ENCODE peak calls at places on chromosomes 3 and 15, in five cellular contexts. W is SJSA1; F is GM23338; H is CD8-positive, alpha-beta T cell; C is mammary epithelial cell. E is an unnamed sample. For H3K4me1, the result is how much of the 10 kb centered on the place peaks cover.

GRCh38 chr3:133775309-133775708 is 29.1 kb downstream of the TF start:
- DNase-seq in W (no peak), H (no peak), C (no peak), F (no peak), E (no peak)

GRCh38 chr3:7309707-7310106 is 448.8 kb downstream of the GRM7 start:
- DNase-seq in C (peak), F (peak), H (no peak), W (no peak), E (peak)

GRCh38 chr3:179768080-179768479 is 115.2 kb downstream of the USP13 start:
- DNase-seq in F (peak), C (peak), W (peak), H (no peak), E (peak)

GRCh38 chr3:157542711-157543485 is 39.7 kb upstream of the VEPH1 start:
- DNase-seq in F (peak), W (no peak), C (peak), H (no peak), E (peak)

GRCh38 chr15:98751767-98752166 is 103.4 kb downstream of the IGF1R start:
- DNase-seq in H (no peak), C (no peak), F (no peak), W (peak), E (no peak)

GRCh38 chr3:156787926-156788663 is 38.1 kb upstream of the LEKR1 start:
- DNase-seq in C (peak), F (no peak), H (no peak), W (peak), E (no peak)

GRCh38 chr15:101617390-101617965 is 34.7 kb downstream of the TM2D3 start:
- DNase-seq in C (no peak), H (no peak), F (no peak), W (no peak), E (no peak)

GRCh38 chr3:24496529-24497482 is 2.2 kb upstream of the THRB start:
- DNase-seq in W (peak), F (peak), H (no peak), C (no peak), E (peak)

GRCh38 chr15:101168463-101168824 is 83.4 kb downstream of the CHSY1 start:
- DNase-seq in C (no peak), W (no peak), H (no peak), F (no peak), E (peak)

GRCh38 chr3:109336272-109336957 is 931 bp downstream of the DPPA4 start:
- DNase-seq in F (no peak), H (peak), W (no peak), C (no peak), E (no peak)

GRCh38 chr15:70597056-70597603 is 166.2 kb downstream of the UACA start:
- DNase-seq in H (no peak), C (peak), W (no peak), F (no peak), E (no peak)

GRCh38 chr3:39142067-39142466 is 11.3 kb downstream of the CSRNP1 start:
- DNase-seq in F (no peak), H (no peak), C (no peak), W (no peak), E (peak)
- H3K4me1 ChIP-seq in F (under half), H (under half), C (under half), W (under half), E (under half)

GRCh38 chr3:172073262-172073915 is 34.0 kb downstream of the FNDC3B start:
- DNase-seq in F (no peak), W (no peak), C (no peak), H (no peak), E (no peak)
- H3K4me1 ChIP-seq in F (half or more), W (under half), C (under half), H (under half), E (under half)

DNA sequence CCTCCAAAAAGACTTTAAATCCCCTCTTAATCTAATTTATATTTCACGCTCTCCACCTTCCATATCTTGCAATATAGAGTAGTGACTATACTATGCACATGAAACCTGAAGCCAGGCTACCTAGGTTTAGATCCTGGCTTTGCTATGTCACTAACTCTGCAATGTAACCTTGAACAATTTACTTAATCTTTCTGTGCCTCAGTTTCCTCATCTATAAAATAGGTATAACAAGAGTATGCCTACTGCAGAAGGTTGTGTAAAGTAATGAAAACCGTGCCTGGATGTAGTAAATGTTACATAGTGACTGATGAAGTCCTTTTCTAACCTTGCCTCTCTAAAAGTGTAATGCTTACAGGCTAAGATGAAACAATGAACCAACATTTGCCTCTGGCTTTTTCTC is 18.5 kb downstream of the HERC1 start:
- DNase-seq in H (no peak), C (no peak), W (no peak), F (no peak), E (no peak)
- H3K4me1 ChIP-seq in H (half or more), C (under half), W (under half), F (under half), E (under half)

DNA sequence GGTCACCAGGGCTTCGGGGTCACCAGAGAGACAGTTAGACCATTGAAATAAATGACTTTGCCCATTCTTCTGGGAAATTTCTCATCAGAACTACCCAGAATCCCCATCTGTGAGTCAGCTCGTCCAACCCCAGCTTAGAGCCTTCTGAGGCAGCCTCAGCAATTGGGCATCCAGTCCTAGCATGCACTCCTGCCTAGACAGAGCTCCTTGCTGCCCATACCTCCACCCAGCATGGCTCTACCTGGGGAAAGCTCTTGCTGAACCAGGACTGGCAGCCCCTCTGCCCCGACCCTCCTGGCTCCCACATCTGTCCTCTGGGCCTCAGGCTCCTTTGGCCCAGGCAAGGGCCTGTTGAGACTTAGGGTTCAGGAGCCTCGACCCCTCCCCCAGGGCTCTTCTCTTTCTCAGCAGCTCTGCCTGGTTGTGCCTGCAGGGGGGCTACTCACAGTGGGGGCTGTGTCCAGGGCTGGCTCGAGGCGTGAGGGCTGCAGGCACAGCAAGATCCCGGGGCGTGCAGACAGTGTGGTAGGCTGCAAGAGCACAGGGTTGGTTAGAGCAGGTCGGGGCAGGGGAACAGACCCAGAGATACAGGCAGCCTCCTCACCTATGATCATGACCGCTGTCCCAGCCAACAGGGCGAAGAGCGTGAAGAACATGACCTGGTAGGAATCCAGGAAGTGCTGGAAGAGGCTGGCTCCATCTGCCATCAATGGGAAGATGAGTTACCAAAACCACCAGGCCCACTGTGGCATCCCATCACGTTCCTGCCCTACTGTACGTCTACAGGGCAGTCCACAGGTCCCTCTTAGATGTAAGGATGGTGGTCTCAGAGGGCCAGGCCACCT is 101.3 kb downstream of the NUP210 start:
- DNase-seq in W (no peak), C (no peak), F (no peak), H (no peak), E (no peak)
- H3K4me1 ChIP-seq in W (under half), C (under half), F (under half), H (under half), E (under half)

GRCh38 chr15:61051570-61052031 is 177.5 kb downstream of the RORA start:
- DNase-seq in F (peak), H (no peak), W (peak), C (peak), E (peak)
- H3K4me1 ChIP-seq in F (under half), H (under half), W (under half), C (under half), E (under half)

GRCh38 chr3:69791919-69792399 is 52.7 kb downstream of the MITF start:
- DNase-seq in H (no peak), W (peak), C (peak), F (peak), E (no peak)
- H3K4me1 ChIP-seq in H (under half), W (under half), C (under half), F (under half), E (under half)

GRCh38 chr3:18343809-18344208 is 81.3 kb downstream of the SATB1 start:
- DNase-seq in H (no peak), W (no peak), C (no peak), F (no peak), E (no peak)
- H3K4me1 ChIP-seq in H (under half), W (under half), C (under half), F (half or more), E (under half)

GRCh38 chr3:60552581-60552980 is 698.7 kb downstream of the FHIT start:
- DNase-seq in C (peak), W (no peak), H (no peak), F (no peak), E (no peak)
- H3K4me1 ChIP-seq in C (under half), W (under half), H (under half), F (under half), E (under half)